ENCODE peak calls at places on chromosomes 7 and 10, in eight cellular contexts. T is fibroblast of pulmonary artery, X is GM12864, J is ovary, D is dorsolateral prefrontal cortex, P is testis, S is H9, Q is heart right ventricle. I is an unnamed sample.

GRCh38 chr10:132386419-132386831 is 10.6 kb upstream of the PWWP2B start:
- DNase-seq in T (no peak), X (no peak), J (no peak), D (no peak), P (no peak), S (no peak), Q (no peak), I (no peak)

GRCh38 chr7:84384417-84384816 is 189.8 kb upstream of the SEMA3A start:
- DNase-seq in T (no peak), X (no peak), J (no peak), D (no peak), P (peak), S (no peak), Q (no peak), I (no peak)

GRCh38 chr7:114048386-114049235 is 129.8 kb upstream of the PPP1R3A start:
- DNase-seq in T (peak), X (no peak), J (no peak), D (no peak), P (no peak), S (no peak), Q (no peak), I (no peak)

GRCh38 chr10:26407406-26407969 is 30.7 kb upstream of the APBB1IP start:
- DNase-seq in T (no peak), X (no peak), J (no peak), D (no peak), P (no peak), S (no peak), Q (no peak), I (no peak)

GRCh38 chr10:74474022-74474713 is 323.1 kb downstream of the ADK start:
- DNase-seq in T (no peak), X (no peak), J (no peak), D (no peak), P (no peak), S (no peak), Q (no peak), I (no peak)

GRCh38 chr10:119026301-119027110 is 3.0 kb upstream of the NANOS1 start:
- DNase-seq in T (no peak), X (no peak), J (no peak), D (no peak), P (no peak), S (no peak), Q (no peak), I (no peak)

GRCh38 chr10:17134737-17135260 is 5.2 kb upstream of the CUBN start:
- DNase-seq in T (no peak), X (no peak), J (no peak), D (no peak), P (no peak), S (no peak), Q (no peak), I (no peak)

GRCh38 chr10:79398642-79399041 is 46.8 kb downstream of the ZCCHC24 start:
- DNase-seq in T (no peak), X (no peak), J (no peak), D (no peak), P (no peak), S (no peak), Q (no peak), I (no peak)

GRCh38 chr7:1468203-1468602 is 8.9 kb upstream of the MICALL2 start:
- DNase-seq in T (no peak), X (no peak), J (no peak), D (no peak), P (no peak), S (no peak), Q (no peak), I (no peak)

GRCh38 chr7:105866124-105866801 is 10.1 kb downstream of the ATXN7L1 start:
- DNase-seq in T (no peak), X (no peak), J (no peak), D (no peak), P (no peak), S (no peak), Q (no peak), I (no peak)

GRCh38 chr10:103079100-103079499 is 114.0 kb downstream of the NT5C2 start:
- DNase-seq in T (no peak), X (no peak), J (no peak), D (no peak), P (no peak), S (no peak), Q (no peak), I (peak)

GRCh38 chr7:4681922-4682620 is at the start of gene FOXK1:
- DNase-seq in T (peak), X (no peak), J (peak), D (peak), P (peak), S (peak), Q (peak), I (peak)

GRCh38 chr7:116259821-116260440 is 49.6 kb downstream of the TES start:
- DNase-seq in T (peak), X (no peak), J (no peak), D (no peak), P (no peak), S (no peak), Q (no peak), I (no peak)

GRCh38 chr10:75395171-75395954 is 6.2 kb downstream of the ZNF503 start:
- DNase-seq in T (no peak), X (no peak), J (peak), D (no peak), P (peak), S (peak), Q (peak), I (peak)

GRCh38 chr10:29132821-29133156 is 156.1 kb upstream of the LYZL1 start:
- DNase-seq in T (no peak), X (no peak), J (no peak), D (no peak), P (peak), S (no peak), Q (no peak), I (peak)

GRCh38 chr10:129765664-129766550 is 198.2 kb downstream of the EBF3 start:
- DNase-seq in T (no peak), X (no peak), J (no peak), D (peak), P (peak), S (peak), Q (no peak), I (peak)

GRCh38 chr10:103736763-103737162 is 118.6 kb downstream of the SH3PXD2A start:
- DNase-seq in T (no peak), X (no peak), J (no peak), D (no peak), P (peak), S (peak), Q (no peak), I (no peak)

GRCh38 chr7:68700414-68700813 is 897.9 kb upstream of the AUTS2 start:
- DNase-seq in T (peak), X (no peak), J (no peak), D (no peak), P (no peak), S (no peak), Q (no peak), I (no peak)

GRCh38 chr10:26446258-26446657 is 8.1 kb downstream of the APBB1IP start:
- DNase-seq in T (no peak), X (no peak), J (no peak), D (no peak), P (no peak), S (no peak), Q (no peak), I (no peak)

GRCh38 chr7:145036592-145037386 is 200.9 kb upstream of the TPK1 start:
- DNase-seq in T (peak), X (peak), J (no peak), D (no peak), P (peak), S (peak), Q (peak), I (no peak)

GRCh38 chr7:95509199-95509598 is 23.5 kb downstream of the ASB4 start:
- DNase-seq in T (peak), X (no peak), J (no peak), D (peak), P (no peak), S (peak), Q (no peak), I (no peak)

GRCh38 chr7:147081117-147081516 is 964.5 kb downstream of the CNTNAP2 start:
- DNase-seq in T (no peak), X (no peak), J (no peak), D (no peak), P (no peak), S (no peak), Q (no peak), I (no peak)

GRCh38 chr7:128035712-128036111 is 4.5 kb upstream of the LRRC4 start:
- DNase-seq in T (no peak), X (no peak), J (no peak), D (no peak), P (no peak), S (no peak), Q (no peak), I (peak)

GRCh38 chr10:15579605-15580004 is 140.1 kb downstream of the ITGA8 start:
- DNase-seq in T (peak), X (no peak), J (no peak), D (no peak), P (no peak), S (no peak), Q (no peak), I (no peak)

GRCh38 chr10:8463853-8464252 is 409.4 kb downstream of the GATA3 start:
- DNase-seq in T (no peak), X (no peak), J (no peak), D (no peak), P (no peak), S (no peak), Q (no peak), I (no peak)

GRCh38 chr10:132520147-132520811 is 17.3 kb upstream of the INPP5A start:
- DNase-seq in T (peak), X (no peak), J (peak), D (peak), P (peak), S (peak), Q (peak), I (no peak)

GRCh38 chr7:124263232-124263827 is 230.5 kb upstream of the TMEM229A start:
- DNase-seq in T (peak), X (peak), J (no peak), D (no peak), P (no peak), S (peak), Q (no peak), I (no peak)

GRCh38 chr7:29045258-29046095 is 87.3 kb upstream of the TRIL start:
- DNase-seq in T (no peak), X (no peak), J (no peak), D (no peak), P (no peak), S (no peak), Q (no peak), I (no peak)

GRCh38 chr7:50371551-50372021 is 67.1 kb downstream of the IKZF1 start:
- DNase-seq in T (no peak), X (no peak), J (no peak), D (no peak), P (no peak), S (no peak), Q (no peak), I (no peak)

GRCh38 chr10:97542169-97543024 is 30.2 kb upstream of the ANKRD2 start:
- DNase-seq in T (peak), X (no peak), J (peak), D (no peak), P (peak), S (peak), Q (peak), I (no peak)

GRCh38 chr10:4131407-4132215 is 346.6 kb upstream of the KLF6 start:
- DNase-seq in T (peak), X (peak), J (no peak), D (no peak), P (no peak), S (no peak), Q (no peak), I (no peak)

DNA sequence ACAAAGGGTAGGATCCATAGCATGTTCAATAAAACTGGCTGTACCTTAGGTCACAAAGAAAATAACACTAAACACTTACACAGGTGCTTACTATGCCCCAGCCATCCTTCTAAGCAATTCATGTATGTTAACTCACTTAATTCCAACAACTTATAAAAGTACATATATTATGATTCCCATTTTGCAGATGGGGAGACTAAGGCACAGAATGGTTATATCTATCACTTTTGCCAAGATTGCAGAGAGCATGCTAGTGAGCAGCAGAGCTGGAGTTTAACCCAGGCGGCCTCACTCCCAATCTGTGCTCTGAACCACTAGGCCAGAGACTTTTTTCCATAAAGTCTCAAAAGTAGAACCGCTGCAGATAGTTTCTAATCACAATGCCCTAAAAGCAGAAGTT is 18.9 kb upstream of the UBN2 start:
- DNase-seq in T (no peak), X (no peak), J (no peak), D (no peak), P (no peak), S (no peak), Q (no peak), I (no peak)
- TF ChIP-seq CTCF in T (no peak), X (no peak), J (no peak), D (no peak), P (no peak), S (no peak), Q (no peak), I (no peak)

DNA sequence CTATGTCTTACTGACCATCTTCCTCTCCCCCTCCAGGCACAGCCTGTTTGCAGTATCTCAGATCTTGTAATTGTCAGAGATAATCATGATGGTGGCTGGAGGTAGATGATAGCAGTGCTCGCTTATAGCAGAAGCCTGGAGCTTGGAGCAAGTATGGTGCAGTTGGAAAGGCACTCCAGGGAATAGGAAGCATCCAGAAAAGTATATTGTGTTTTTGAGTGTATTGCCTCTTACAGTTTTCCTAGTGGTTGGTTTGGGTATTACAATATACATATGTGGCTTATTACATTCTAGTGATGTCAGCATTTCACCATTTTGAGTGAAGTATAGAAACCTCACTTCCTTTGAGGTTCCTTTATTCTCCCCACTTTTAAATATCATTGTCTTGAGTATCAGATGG is 101.5 kb downstream of the STK31 start:
- DNase-seq in T (peak), X (no peak), J (no peak), D (no peak), P (no peak), S (no peak), Q (no peak), I (no peak)
- TF ChIP-seq CTCF in T (peak), X (peak), J (no peak), D (no peak), P (no peak), S (peak), Q (no peak), I (peak)

GRCh38 chr10:77909755-77910375 is 16.7 kb downstream of the DLG5 start:
- DNase-seq in T (peak), X (no peak), J (peak), D (no peak), P (no peak), S (peak), Q (no peak), I (no peak)

GRCh38 chr10:77906863-77907861 is 19.4 kb downstream of the DLG5 start:
- DNase-seq in T (no peak), X (no peak), J (no peak), D (no peak), P (no peak), S (no peak), Q (no peak), I (no peak)

GRCh38 chr10:77909021-77909754 is 17.4 kb downstream of the DLG5 start:
- DNase-seq in T (no peak), X (no peak), J (no peak), D (no peak), P (no peak), S (no peak), Q (no peak), I (no peak)

GRCh38 chr10:77910524-77911145 is 15.9 kb downstream of the DLG5 start:
- DNase-seq in T (no peak), X (no peak), J (no peak), D (no peak), P (no peak), S (no peak), Q (no peak), I (no peak)

GRCh38 chr10:77907900-77908717 is 18.4 kb downstream of the DLG5 start:
- DNase-seq in T (no peak), X (no peak), J (no peak), D (no peak), P (no peak), S (peak), Q (no peak), I (no peak)
- TF ChIP-seq CTCF in T (peak), X (peak), J (no peak), D (no peak), P (no peak), S (peak), Q (no peak), I (no peak)

GRCh38 chr10:33600381-33600780 is 265.9 kb upstream of the NRP1 start:
- DNase-seq in T (peak), X (no peak), J (no peak), D (no peak), P (no peak), S (no peak), Q (no peak), I (no peak)
- TF ChIP-seq CTCF in T (no peak), X (no peak), J (no peak), D (no peak), P (no peak), S (no peak), Q (no peak), I (no peak)

GRCh38 chr7:73908123-73908611 is 47.2 kb downstream of the TMEM270 start:
- DNase-seq in T (no peak), X (no peak), J (no peak), D (peak), P (no peak), S (no peak), Q (no peak), I (no peak)
- TF ChIP-seq CTCF in T (no peak), X (no peak), J (no peak), D (no peak), P (no peak), S (no peak), Q (no peak), I (no peak)